ENCODE peak calls at places on chromosomes 1 and 21, in eight cellular contexts. V, D, T, M, Z, C, L and I are unnamed samples.

GRCh38 chr1:21553116-21553926 is 44.1 kb downstream of the ALPL start:
- DNase-seq in V (no peak), D (no peak), T (no peak), M (no peak), Z (no peak), C (no peak), L (no peak), I (no peak)

GRCh38 chr1:2878591-2878990 is 77.1 kb upstream of the TTC34 start:
- DNase-seq in V (no peak), D (no peak), T (no peak), M (no peak), Z (no peak), C (no peak), L (no peak), I (no peak)

GRCh38 chr1:232274999-232275706 is 354.8 kb downstream of the SIPA1L2 start:
- DNase-seq in V (no peak), D (no peak), T (no peak), M (no peak), Z (no peak), C (no peak), L (no peak), I (no peak)

GRCh38 chr1:164950453-164951052 is 391.6 kb downstream of the PBX1 start:
- DNase-seq in V (no peak), D (no peak), T (no peak), M (no peak), Z (peak; percentile 86), C (no peak), L (no peak), I (no peak)

GRCh38 chr1:241356519-241357365 is at the start of gene RGS7:
- DNase-seq in V (peak; percentile 44), D (peak; percentile 14), T (no peak), M (peak; percentile 33), Z (no peak), C (peak; percentile 54), L (peak; percentile 32), I (peak; percentile 45)

GRCh38 chr21:28337319-28337718 is 655.4 kb downstream of the LTN1 start:
- DNase-seq in V (no peak), D (no peak), T (no peak), M (no peak), Z (no peak), C (no peak), L (no peak), I (no peak)

GRCh38 chr1:227465256-227465655 is 98.1 kb upstream of the ZNF678 start:
- DNase-seq in V (no peak), D (no peak), T (no peak), M (no peak), Z (no peak), C (no peak), L (no peak), I (no peak)

GRCh38 chr1:210726621-210727020 is 397.9 kb downstream of the HHAT start:
- DNase-seq in V (no peak), D (no peak), T (no peak), M (no peak), Z (no peak), C (peak; percentile 12), L (peak; percentile 18), I (no peak)

GRCh38 chr1:195738971-195739650 is 869.1 kb downstream of the KCNT2 start:
- DNase-seq in V (no peak), D (no peak), T (no peak), M (no peak), Z (no peak), C (no peak), L (no peak), I (no peak)

GRCh38 chr1:183331095-183331742 is 87.0 kb downstream of the NMNAT2 start:
- DNase-seq in V (no peak), D (no peak), T (no peak), M (no peak), Z (no peak), C (no peak), L (no peak), I (no peak)

GRCh38 chr1:6634278-6635052 is 9.8 kb downstream of the THAP3 start:
- DNase-seq in V (peak; percentile 49), D (peak; percentile 67), T (no peak), M (peak; percentile 77), Z (peak; percentile 40), C (peak; percentile 81), L (peak; percentile 73), I (peak; percentile 85)

GRCh38 chr21:38134084-38134873 is 122.5 kb upstream of the KCNJ15 start:
- DNase-seq in V (no peak), D (no peak), T (no peak), M (no peak), Z (no peak), C (no peak), L (no peak), I (no peak)

GRCh38 chr1:175132456-175132855 is 60.1 kb downstream of the KIAA0040 start:
- DNase-seq in V (no peak), D (no peak), T (no peak), M (no peak), Z (no peak), C (no peak), L (no peak), I (no peak)

GRCh38 chr1:167076136-167076710 is 14.0 kb downstream of the GPA33 start:
- DNase-seq in V (no peak), D (no peak), T (no peak), M (no peak), Z (no peak), C (no peak), L (no peak), I (no peak)

GRCh38 chr1:16677552-16678423 is 11.0 kb upstream of the RNU1-3 start:
- DNase-seq in V (no peak), D (no peak), T (no peak), M (peak; percentile 55), Z (peak; percentile 29), C (peak; percentile 49), L (no peak), I (peak; percentile 47)

GRCh38 chr1:41521766-41522165 is 37.3 kb upstream of the EDN2 start:
- DNase-seq in V (no peak), D (no peak), T (no peak), M (no peak), Z (no peak), C (no peak), L (no peak), I (no peak)

GRCh38 chr1:29629814-29630516 is 393.6 kb downstream of the PTPRU start:
- DNase-seq in V (no peak), D (no peak), T (no peak), M (no peak), Z (no peak), C (no peak), L (no peak), I (no peak)

DNA sequence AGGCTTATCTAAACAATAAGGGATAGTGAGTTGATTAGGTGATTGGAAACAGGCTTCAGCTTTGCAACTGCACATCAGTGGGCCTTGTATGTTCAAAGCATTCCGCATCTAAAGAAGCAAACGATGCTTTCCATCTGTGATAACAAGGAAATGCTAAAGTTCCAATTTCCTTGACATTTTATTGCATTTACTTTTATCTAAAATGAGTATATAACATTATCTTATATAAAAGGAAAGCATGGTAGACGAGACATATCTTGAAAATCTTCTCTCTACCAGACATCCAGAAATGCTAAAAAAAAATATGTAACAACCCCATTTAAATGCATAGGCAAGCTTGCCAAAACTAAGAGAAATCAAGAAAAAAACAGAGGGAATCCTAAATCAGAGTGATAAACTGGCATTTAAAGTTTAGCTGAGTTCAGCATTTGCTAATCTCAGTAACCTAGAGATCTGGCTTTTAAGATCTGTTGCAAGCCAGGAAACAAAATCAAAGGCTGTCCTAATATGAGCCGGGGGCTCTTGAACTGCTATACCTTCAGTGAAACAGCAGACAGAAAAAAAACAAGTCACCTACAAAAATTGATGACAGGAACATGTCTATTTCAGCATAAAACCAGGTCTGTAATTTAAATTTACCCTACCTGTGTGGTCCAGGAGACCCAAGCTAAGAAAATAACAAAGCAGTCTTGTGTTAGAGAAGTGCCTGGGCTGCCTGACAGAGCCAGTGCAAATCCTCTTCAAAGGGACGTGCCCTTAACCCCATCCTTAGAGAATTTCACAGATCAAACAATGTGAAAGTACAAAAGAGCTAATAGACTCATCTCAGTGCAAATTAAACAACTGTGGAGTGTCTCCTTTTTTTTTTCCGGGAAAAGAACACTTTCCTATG is 3.1 kb upstream of the RGS13 start:
- DNase-seq in V (no peak), D (no peak), T (no peak), M (no peak), Z (no peak), C (no peak), L (no peak), I (no peak)
- H3K4me1 ChIP-seq in V (no peaks in the 10 kb centered on the region), D (peaks cover 22% of the 10 kb centered on the region), T (no peaks in the 10 kb centered on the region), M (peaks cover 12% of the 10 kb centered on the region), Z (no peaks in the 10 kb centered on the region), C (peaks cover 12% of the 10 kb centered on the region), L (peaks cover 7% of the 10 kb centered on the region), I (no peaks in the 10 kb centered on the region)

GRCh38 chr1:201015551-201016091 is 7.9 kb downstream of the KIF21B start:
- DNase-seq in V (no peak), D (no peak), T (no peak), M (no peak), Z (no peak), C (no peak), L (no peak), I (no peak)
- H3K4me1 ChIP-seq in V (peaks cover 16% of the 10 kb centered on the region), D (peaks cover 24% of the 10 kb centered on the region), T (peaks cover 50% of the 10 kb centered on the region), M (peaks cover 4% of the 10 kb centered on the region), Z (peaks cover 6% of the 10 kb centered on the region), C (peaks cover 12% of the 10 kb centered on the region), L (peaks cover 31% of the 10 kb centered on the region), I (no peaks in the 10 kb centered on the region)

GRCh38 chr1:206710457-206710823 is 25.7 kb downstream of the MAPKAPK2 start:
- DNase-seq in V (no peak), D (no peak), T (no peak), M (no peak), Z (no peak), C (no peak), L (no peak), I (no peak)

GRCh38 chr1:206715120-206715519 is 30.4 kb downstream of the MAPKAPK2 start:
- DNase-seq in V (no peak), D (no peak), T (no peak), M (no peak), Z (no peak), C (no peak), L (no peak), I (no peak)

GRCh38 chr1:206714331-206715058 is 29.8 kb downstream of the MAPKAPK2 start:
- DNase-seq in V (no peak), D (no peak), T (no peak), M (peak; percentile 71), Z (no peak), C (peak; percentile 79), L (no peak), I (peak; percentile 21)

GRCh38 chr1:206713910-206714312 is 29.2 kb downstream of the MAPKAPK2 start:
- DNase-seq in V (no peak), D (no peak), T (no peak), M (no peak), Z (no peak), C (no peak), L (no peak), I (no peak)

GRCh38 chr1:206713070-206713469 is 28.4 kb downstream of the MAPKAPK2 start:
- DNase-seq in V (no peak), D (no peak), T (no peak), M (no peak), Z (no peak), C (no peak), L (no peak), I (no peak)
- H3K4me1 ChIP-seq in V (peaks cover 32% of the 10 kb centered on the region), D (peaks cover 98% of the 10 kb centered on the region), T (peaks cover 69% of the 10 kb centered on the region), M (peaks cover 70% of the 10 kb centered on the region), Z (peaks cover 9% of the 10 kb centered on the region), C (peaks cover 88% of the 10 kb centered on the region), L (peaks cover 92% of the 10 kb centered on the region), I (peaks cover 8% of the 10 kb centered on the region)

DNA sequence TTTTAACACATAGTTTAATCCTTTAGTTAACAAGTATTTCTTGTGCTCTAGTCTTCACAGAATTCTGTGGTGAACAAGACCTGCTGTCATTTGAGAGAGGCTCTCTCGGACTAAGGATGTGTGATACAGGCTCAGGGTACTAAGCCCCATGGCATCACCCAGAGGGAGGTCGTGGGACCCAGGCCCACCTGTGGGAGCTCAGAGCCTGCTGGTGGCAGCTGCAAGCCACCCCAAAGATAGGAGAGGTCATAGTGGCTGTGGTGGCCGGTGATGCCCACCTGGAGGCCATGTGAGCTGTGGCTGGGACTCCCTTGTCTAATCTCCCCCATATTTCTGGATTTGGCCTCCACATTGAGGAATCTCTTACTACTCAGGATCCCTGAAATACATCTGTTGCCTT is 22.0 kb downstream of the NENF start:
- DNase-seq in V (no peak), D (no peak), T (no peak), M (no peak), Z (no peak), C (no peak), L (no peak), I (peak; percentile 46)
- H3K4me1 ChIP-seq in V (peaks cover 3% of the 10 kb centered on the region), D (peaks cover 57% of the 10 kb centered on the region), T (peaks cover 24% of the 10 kb centered on the region), M (no peaks in the 10 kb centered on the region), Z (peaks cover 5% of the 10 kb centered on the region), C (peaks cover 7% of the 10 kb centered on the region), L (peaks cover 34% of the 10 kb centered on the region), I (peaks cover 1% of the 10 kb centered on the region)